ENCODE peak calls at places on chromosomes 13 and 19, in eight cellular contexts. J, F, A, W, M, N, S and K are unnamed samples.
A peak's percentile ranks its signal among the peaks of the same experiment; 100 is the strongest.

GRCh38 chr19:7819337-7819736 is 10.7 kb upstream of the EVI5L start:
- DNase-seq in W (no peak), N (no peak), M (no peak), A (no peak), S (no peak), F (no peak), J (no peak), K (no peak)

GRCh38 chr13:27425918-27426630 is 1.7 kb downstream of the GTF3A start:
- DNase-seq in J (peak; percentile 88), A (peak; percentile 76), F (no peak), N (peak; percentile 63), W (no peak), M (peak; percentile 82), S (peak; percentile 90), K (peak; percentile 77)

GRCh38 chr13:77150651-77151050 is 123.7 kb upstream of the FBXL3 start:
- DNase-seq in M (no peak), S (no peak), W (no peak), N (no peak), A (no peak), F (no peak), J (no peak), K (no peak)

GRCh38 chr13:42040730-42041016 is 7.8 kb upstream of the DGKH start:
- DNase-seq in S (no peak), M (no peak), J (no peak), A (no peak), W (no peak), N (no peak), F (no peak), K (no peak)

GRCh38 chr19:9061879-9062278 is 25.0 kb upstream of the OR1M1 start:
- DNase-seq in J (no peak), F (no peak), A (no peak), W (no peak), N (no peak), M (peak; percentile 31), S (no peak), K (no peak)

GRCh38 chr13:31951215-31951678 is 80.3 kb upstream of the FRY start:
- DNase-seq in S (peak; percentile 52), N (peak; percentile 23), A (peak; percentile 72), M (peak; percentile 38), J (peak; percentile 90), F (no peak), W (no peak), K (peak; percentile 49)

GRCh38 chr13:81383441-81383840 is 1042.5 kb upstream of the SPRY2 start:
- DNase-seq in N (no peak), F (no peak), W (no peak), J (no peak), M (no peak), A (no peak), S (no peak), K (no peak)

GRCh38 chr13:35789335-35790166 is 313.1 kb upstream of the MAB21L1 start:
- DNase-seq in S (no peak), A (no peak), N (no peak), M (peak; percentile 31), J (no peak), F (no peak), W (peak; percentile 43), K (no peak)

GRCh38 chr13:74243637-74244526 is 109.7 kb upstream of the KLF12 start:
- DNase-seq in W (no peak), J (no peak), F (no peak), M (peak; percentile 74), S (no peak), A (no peak), N (peak; percentile 24), K (no peak)

GRCh38 chr19:5436101-5436947 is 18.9 kb upstream of the ZNRF4 start:
- DNase-seq in J (no peak), F (no peak), M (peak; percentile 56), A (no peak), N (peak; percentile 79), W (no peak), S (no peak), K (peak; percentile 31)

GRCh38 chr13:113849546-113849945 is 14.3 kb downstream of the GAS6 start:
- DNase-seq in N (no peak), J (no peak), A (no peak), S (peak; percentile 12), W (no peak), F (no peak), M (peak; percentile 47), K (no peak)

GRCh38 chr13:32731074-32731473 is 144.8 kb downstream of the PDS5B start:
- DNase-seq in A (no peak), J (no peak), M (no peak), F (no peak), W (no peak), N (no peak), S (no peak), K (no peak)

GRCh38 chr13:73607489-73608156 is 526.6 kb downstream of the KLF12 start:
- DNase-seq in F (peak; percentile 82), N (no peak), A (no peak), M (no peak), J (no peak), W (no peak), S (no peak), K (no peak)

GRCh38 chr19:34452671-34453253 is 24.6 kb downstream of the UBA2 start:
- DNase-seq in J (no peak), A (no peak), W (no peak), S (no peak), F (no peak), M (no peak), N (peak; percentile 40), K (no peak)

GRCh38 chr19:688214-688613 is 7.0 kb downstream of the PRSS57 start:
- DNase-seq in S (no peak), N (peak; percentile 55), A (no peak), F (no peak), W (no peak), M (no peak), J (no peak), K (no peak)

GRCh38 chr13:74990992-74991391 is 491.0 kb downstream of the TBC1D4 start:
- DNase-seq in F (no peak), W (no peak), A (no peak), M (no peak), S (no peak), N (no peak), J (no peak), K (no peak)

GRCh38 chr13:32136716-32137115 is 105.1 kb downstream of the FRY start:
- DNase-seq in M (no peak), N (no peak), S (no peak), W (no peak), J (no peak), A (no peak), F (no peak), K (no peak)

GRCh38 chr19:56170261-56170660 is 5.5 kb upstream of the GALP start:
- DNase-seq in S (no peak), N (no peak), A (no peak), J (no peak), W (no peak), M (peak; percentile 73), F (peak; percentile 16), K (no peak)

GRCh38 chr13:102940143-102940542 is 94.3 kb downstream of the ERCC5 start:
- DNase-seq in S (no peak), N (no peak), A (no peak), M (no peak), F (no peak), J (no peak), W (no peak), K (no peak)

GRCh38 chr19:44785993-44786392 is 8.3 kb downstream of the CBLC start:
- DNase-seq in N (no peak), J (no peak), A (no peak), W (no peak), F (no peak), S (no peak), M (no peak), K (no peak)

GRCh38 chr19:51777570-51778460 is 16.8 kb downstream of the FPR2 start:
- DNase-seq in S (peak; percentile 47), M (peak; percentile 89), J (peak; percentile 81), W (peak; percentile 68), N (peak; percentile 67), A (peak; percentile 78), F (peak; percentile 67), K (peak; percentile 73)

GRCh38 chr19:1098177-1099051 is 3.2 kb upstream of the POLR2E start:
- DNase-seq in N (no peak), A (peak; percentile 33), W (no peak), J (no peak), M (no peak), S (peak; percentile 33), F (peak; percentile 93), K (no peak)

GRCh38 chr13:78326608-78327007 is 276.7 kb downstream of the POU4F1 start:
- DNase-seq in F (no peak), M (no peak), A (no peak), S (no peak), N (no peak), W (no peak), J (no peak), K (no peak)

GRCh38 chr19:54141356-54141755 is 3.8 kb downstream of the CNOT3 start:
- DNase-seq in A (no peak), S (no peak), M (no peak), W (no peak), N (no peak), F (no peak), J (no peak), K (no peak)

GRCh38 chr19:54921082-54921481 is 15.1 kb downstream of the NCR1 start:
- DNase-seq in F (no peak), N (no peak), M (no peak), A (no peak), J (no peak), W (no peak), S (no peak), K (no peak)

GRCh38 chr13:114151565-114152284 is 19.3 kb upstream of the RASA3 start:
- DNase-seq in F (peak; percentile 91), N (no peak), A (no peak), J (no peak), M (no peak), S (peak; percentile 93), W (no peak), K (no peak)

GRCh38 chr19:44719262-44719701 is 20.3 kb downstream of the CEACAM16 start:
- DNase-seq in J (no peak), M (no peak), F (no peak), A (no peak), W (no peak), N (no peak), S (peak; percentile 66), K (no peak)

GRCh38 chr19:13153627-13154240 is 3.5 kb downstream of the IER2 start:
- DNase-seq in M (no peak), F (no peak), N (peak; percentile 34), W (no peak), S (peak; percentile 42), J (peak; percentile 79), A (peak; percentile 62), K (no peak)

GRCh38 chr13:31896427-31896826 is 135.1 kb upstream of the FRY start:
- DNase-seq in S (no peak), J (peak; percentile 69), A (peak; percentile 53), M (peak; percentile 88), F (no peak), N (peak; percentile 77), W (no peak), K (peak; percentile 35)

GRCh38 chr19:35436477-35437141 is 11.4 kb upstream of the FFAR2 start:
- DNase-seq in J (no peak), W (peak; percentile 14), A (peak; percentile 39), F (no peak), S (peak; percentile 55), M (peak; percentile 64), N (no peak), K (no peak)